ENCODE peak calls at places on chromosomes 5 and 9, in nine cellular contexts. One of them, this sample, is unnamed.

GRCh38 chr5:124880903-124881302 is 134.5 kb upstream of the ZNF608 start:
- DNase-seq in GM10248: no peak
- DNase-seq in A673: no peak
- DNase-seq in thyroid gland: no peak
- DNase-seq in AG10803: no peak
- DNase-seq in mesothelial cell of epicardium: no peak
- DNase-seq in esophagus squamous epithelium: no peak
- DNase-seq in A549: no peak
- DNase-seq in ovary: no peak
- DNase-seq in this sample: no peak

GRCh38 chr5:32259033-32259432 is 53.7 kb downstream of the MTMR12 start:
- DNase-seq in thyroid gland: no peak
- DNase-seq in ovary: no peak
- DNase-seq in esophagus squamous epithelium: no peak
- DNase-seq in mesothelial cell of epicardium: no peak
- DNase-seq in GM10248: no peak
- DNase-seq in AG10803: no peak
- DNase-seq in A673: no peak
- DNase-seq in A549: no peak
- DNase-seq in this sample: no peak

GRCh38 chr5:1315709-1316587 is 21.1 kb upstream of the TERT start:
- DNase-seq in mesothelial cell of epicardium: no peak
- DNase-seq in ovary: no peak
- DNase-seq in A673: no peak
- DNase-seq in esophagus squamous epithelium: no peak
- DNase-seq in GM10248: peak; percentile 85
- DNase-seq in AG10803: no peak
- DNase-seq in A549: peak; percentile 34
- DNase-seq in thyroid gland: peak; percentile 63
- DNase-seq in this sample: no peak

GRCh38 chr9:21465859-21466518 is 16.1 kb downstream of the IFNE start:
- DNase-seq in mesothelial cell of epicardium: no peak
- DNase-seq in A673: peak; percentile 35
- DNase-seq in A549: peak; percentile 70
- DNase-seq in GM10248: peak; percentile 54
- DNase-seq in esophagus squamous epithelium: no peak
- DNase-seq in ovary: no peak
- DNase-seq in thyroid gland: no peak
- DNase-seq in AG10803: peak; percentile 71
- DNase-seq in this sample: no peak

GRCh38 chr9:93493949-93494348 is 40.6 kb upstream of the FAM120AOS start:
- DNase-seq in thyroid gland: no peak
- DNase-seq in ovary: no peak
- DNase-seq in A549: no peak
- DNase-seq in mesothelial cell of epicardium: no peak
- DNase-seq in A673: no peak
- DNase-seq in GM10248: no peak
- DNase-seq in AG10803: no peak
- DNase-seq in esophagus squamous epithelium: no peak
- DNase-seq in this sample: no peak

GRCh38 chr5:79512692-79513518 is 1.0 kb downstream of the HOMER1 start:
- DNase-seq in esophagus squamous epithelium: no peak
- DNase-seq in mesothelial cell of epicardium: no peak
- DNase-seq in AG10803: no peak
- DNase-seq in thyroid gland: peak; percentile 27
- DNase-seq in GM10248: no peak
- DNase-seq in ovary: no peak
- DNase-seq in A549: no peak
- DNase-seq in A673: no peak
- DNase-seq in this sample: no peak

GRCh38 chr9:4994166-4994890 is 9.3 kb downstream of the JAK2 start:
- DNase-seq in A673: no peak
- DNase-seq in thyroid gland: no peak
- DNase-seq in A549: no peak
- DNase-seq in mesothelial cell of epicardium: no peak
- DNase-seq in ovary: no peak
- DNase-seq in esophagus squamous epithelium: no peak
- DNase-seq in AG10803: no peak
- DNase-seq in GM10248: no peak
- DNase-seq in this sample: no peak

GRCh38 chr5:177598477-177598876 is 1.5 kb upstream of the B4GALT7 start:
- DNase-seq in A549: no peak
- DNase-seq in GM10248: peak; percentile 5
- DNase-seq in A673: no peak
- DNase-seq in thyroid gland: no peak
- DNase-seq in mesothelial cell of epicardium: no peak
- DNase-seq in esophagus squamous epithelium: no peak
- DNase-seq in AG10803: no peak
- DNase-seq in ovary: no peak
- DNase-seq in this sample: no peak

GRCh38 chr5:68178579-68178978 is 37.0 kb upstream of the PIK3R1 start:
- DNase-seq in GM10248: no peak
- DNase-seq in mesothelial cell of epicardium: no peak
- DNase-seq in thyroid gland: no peak
- DNase-seq in A673: no peak
- DNase-seq in ovary: no peak
- DNase-seq in AG10803: no peak
- DNase-seq in esophagus squamous epithelium: no peak
- DNase-seq in A549: peak; percentile 27
- DNase-seq in this sample: no peak

GRCh38 chr9:137829260-137829996 is 48.2 kb upstream of the CACNA1B start:
- DNase-seq in mesothelial cell of epicardium: no peak
- DNase-seq in AG10803: no peak
- DNase-seq in A549: no peak
- DNase-seq in ovary: no peak
- DNase-seq in thyroid gland: no peak
- DNase-seq in GM10248: no peak
- DNase-seq in esophagus squamous epithelium: no peak
- DNase-seq in A673: no peak
- DNase-seq in this sample: no peak

GRCh38 chr5:141758316-141758965 is 76.4 kb upstream of the ARAP3 start:
- DNase-seq in GM10248: no peak
- DNase-seq in esophagus squamous epithelium: no peak
- DNase-seq in A673: peak; percentile 37
- DNase-seq in A549: no peak
- DNase-seq in thyroid gland: peak; percentile 20
- DNase-seq in AG10803: no peak
- DNase-seq in ovary: no peak
- DNase-seq in mesothelial cell of epicardium: no peak
- DNase-seq in this sample: no peak

GRCh38 chr5:157463621-157464407 is 3.8 kb downstream of the NIPAL4 start:
- DNase-seq in esophagus squamous epithelium: no peak
- DNase-seq in ovary: no peak
- DNase-seq in GM10248: no peak
- DNase-seq in thyroid gland: no peak
- DNase-seq in A673: peak; percentile 39
- DNase-seq in AG10803: peak; percentile 59
- DNase-seq in A549: peak; percentile 52
- DNase-seq in mesothelial cell of epicardium: no peak
- DNase-seq in this sample: no peak

GRCh38 chr5:151298465-151298864 is 5.1 kb downstream of the SLC36A3 start:
- DNase-seq in thyroid gland: no peak
- DNase-seq in A673: no peak
- DNase-seq in A549: no peak
- DNase-seq in ovary: no peak
- DNase-seq in GM10248: no peak
- DNase-seq in AG10803: peak; percentile 22
- DNase-seq in esophagus squamous epithelium: no peak
- DNase-seq in mesothelial cell of epicardium: no peak
- DNase-seq in this sample: no peak

GRCh38 chr5:174327896-174328295 is 282.4 kb downstream of the NSG2 start:
- DNase-seq in mesothelial cell of epicardium: no peak
- DNase-seq in ovary: no peak
- DNase-seq in thyroid gland: no peak
- DNase-seq in GM10248: no peak
- DNase-seq in AG10803: no peak
- DNase-seq in A673: no peak
- DNase-seq in A549: no peak
- DNase-seq in esophagus squamous epithelium: no peak
- DNase-seq in this sample: no peak

DNA sequence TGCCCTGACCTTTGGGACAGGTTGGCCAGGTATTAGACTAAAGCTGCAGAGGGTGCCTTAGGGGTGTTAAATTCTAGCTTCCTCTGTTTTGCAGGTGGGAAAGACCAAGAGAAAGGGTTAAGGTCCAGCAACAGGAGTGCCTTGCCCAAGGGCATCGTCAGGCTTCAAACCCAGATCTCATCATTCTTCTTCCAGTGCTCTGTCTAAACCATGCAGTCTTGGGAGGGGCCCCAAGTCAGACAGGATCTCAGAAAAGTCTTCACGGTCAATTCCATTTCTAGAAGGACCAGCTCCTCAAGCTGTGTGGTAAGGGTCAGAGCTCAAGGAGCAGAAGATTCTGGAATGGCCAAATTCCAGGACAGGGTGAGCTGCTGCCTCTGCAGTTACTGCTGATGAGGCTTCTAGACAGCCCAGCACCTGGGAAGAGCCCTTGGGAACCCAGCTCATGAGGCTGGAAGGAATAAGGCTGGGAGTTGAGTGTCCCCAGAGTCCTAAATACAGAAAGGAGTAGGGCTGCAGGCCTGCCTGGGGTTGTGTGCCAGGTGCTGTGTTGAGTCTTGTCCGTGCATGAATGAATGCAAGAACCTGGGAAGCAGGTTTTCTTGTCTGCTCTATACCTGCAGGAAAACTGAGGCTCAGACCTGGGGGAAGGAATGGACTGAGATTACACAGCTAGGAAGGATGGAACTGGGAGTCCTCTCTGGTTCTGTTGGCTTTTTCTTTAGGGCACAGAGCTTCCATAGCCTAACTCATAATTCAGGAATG is 69.3 kb downstream of the WWC1 start:
- DNase-seq in GM10248: no peak
- DNase-seq in thyroid gland: no peak
- DNase-seq in A673: no peak
- DNase-seq in ovary: no peak
- DNase-seq in AG10803: no peak
- DNase-seq in esophagus squamous epithelium: no peak
- DNase-seq in mesothelial cell of epicardium: no peak
- DNase-seq in A549: no peak
- DNase-seq in this sample: no peak
- TF ChIP-seq CTCF in GM10248: no peak
- TF ChIP-seq CTCF in thyroid gland: no peak
- TF ChIP-seq CTCF in A673: no peak
- TF ChIP-seq CTCF in ovary: no peak
- TF ChIP-seq CTCF in AG10803: no peak
- TF ChIP-seq CTCF in esophagus squamous epithelium: no peak
- TF ChIP-seq CTCF in mesothelial cell of epicardium: no peak
- TF ChIP-seq CTCF in A549: no peak
- TF ChIP-seq CTCF in this sample: no peak

DNA sequence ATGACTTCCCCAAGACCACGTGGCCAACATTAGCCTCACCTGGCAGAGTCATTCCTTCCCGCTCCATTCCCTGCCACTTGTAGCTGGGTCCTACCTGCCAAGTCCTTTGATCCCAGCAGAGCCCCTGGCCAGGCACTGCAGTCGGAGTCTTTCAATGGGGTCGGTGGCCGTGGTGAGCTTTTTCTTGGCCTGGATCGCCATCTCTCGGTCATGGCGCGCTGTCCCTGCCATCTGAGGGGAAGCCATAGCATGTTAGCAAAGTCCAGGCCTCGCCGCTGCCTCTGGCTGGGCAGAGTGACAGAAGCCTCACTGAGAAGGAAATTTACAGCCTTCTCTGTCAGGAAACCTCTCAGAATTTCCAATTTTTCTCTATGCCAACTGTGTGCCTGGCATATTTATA is 17.5 kb downstream of the CAPSL start:
- DNase-seq in mesothelial cell of epicardium: no peak
- DNase-seq in esophagus squamous epithelium: no peak
- DNase-seq in thyroid gland: no peak
- DNase-seq in A673: peak; percentile 21
- DNase-seq in AG10803: no peak
- DNase-seq in A549: peak; percentile 4
- DNase-seq in ovary: no peak
- DNase-seq in GM10248: no peak
- DNase-seq in this sample: no peak
- TF ChIP-seq CTCF in mesothelial cell of epicardium: no peak
- TF ChIP-seq CTCF in esophagus squamous epithelium: no peak
- TF ChIP-seq CTCF in thyroid gland: no peak
- TF ChIP-seq CTCF in A673: peak; percentile 47
- TF ChIP-seq CTCF in AG10803: peak; percentile 22
- TF ChIP-seq CTCF in A549: no peak
- TF ChIP-seq CTCF in ovary: no peak
- TF ChIP-seq CTCF in GM10248: no peak
- TF ChIP-seq CTCF in this sample: no peak

DNA sequence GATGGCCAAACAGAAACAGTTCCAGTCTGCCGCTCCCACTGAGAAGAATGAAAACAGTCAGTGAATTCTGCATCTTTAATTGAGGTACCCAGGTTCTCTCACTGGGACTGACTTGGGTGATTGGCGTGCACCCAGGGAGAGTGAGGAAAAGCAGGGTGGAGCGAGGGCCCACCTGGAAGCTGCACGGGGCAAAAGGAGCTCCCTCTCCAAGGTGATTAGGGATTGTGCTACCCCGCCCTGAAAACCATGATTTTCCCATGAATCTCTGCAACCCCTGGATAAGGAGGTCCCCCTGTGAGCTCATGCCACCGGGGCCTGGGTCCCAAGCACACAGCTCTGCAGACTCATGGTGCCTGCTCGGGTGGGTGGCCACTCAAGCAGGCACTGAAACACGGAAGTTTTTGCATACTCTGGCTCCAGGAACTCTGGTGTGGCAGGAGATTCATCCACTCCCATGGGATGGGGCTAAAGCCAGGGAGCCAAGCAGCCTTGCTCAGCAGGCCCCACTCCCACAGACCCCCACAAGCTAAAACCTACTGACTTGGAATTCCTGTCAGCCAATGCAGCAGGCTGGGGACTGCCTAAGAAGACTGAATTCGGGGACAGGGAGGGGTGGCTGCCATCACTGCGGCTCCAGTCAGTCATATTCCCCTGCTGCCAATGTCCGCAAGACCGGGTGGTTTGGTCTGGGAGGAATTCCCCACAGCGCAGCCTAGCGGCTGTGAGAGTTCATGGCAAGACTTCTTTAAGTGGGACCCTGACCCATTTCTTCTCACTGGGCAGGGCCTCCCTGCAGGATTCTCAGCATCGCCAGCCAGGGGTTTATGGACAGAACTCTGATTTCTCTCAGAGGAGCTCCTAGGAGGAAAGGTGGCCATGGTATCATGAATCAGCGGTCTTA is 652.2 kb upstream of the RGMB start:
- DNase-seq in thyroid gland: no peak
- DNase-seq in mesothelial cell of epicardium: no peak
- DNase-seq in AG10803: no peak
- DNase-seq in GM10248: no peak
- DNase-seq in A549: no peak
- DNase-seq in esophagus squamous epithelium: no peak
- DNase-seq in A673: no peak
- DNase-seq in ovary: no peak
- DNase-seq in this sample: no peak
- TF ChIP-seq CTCF in thyroid gland: no peak
- TF ChIP-seq CTCF in mesothelial cell of epicardium: no peak
- TF ChIP-seq CTCF in AG10803: no peak
- TF ChIP-seq CTCF in GM10248: no peak
- TF ChIP-seq CTCF in A549: no peak
- TF ChIP-seq CTCF in esophagus squamous epithelium: no peak
- TF ChIP-seq CTCF in A673: no peak
- TF ChIP-seq CTCF in ovary: no peak
- TF ChIP-seq CTCF in this sample: no peak

DNA sequence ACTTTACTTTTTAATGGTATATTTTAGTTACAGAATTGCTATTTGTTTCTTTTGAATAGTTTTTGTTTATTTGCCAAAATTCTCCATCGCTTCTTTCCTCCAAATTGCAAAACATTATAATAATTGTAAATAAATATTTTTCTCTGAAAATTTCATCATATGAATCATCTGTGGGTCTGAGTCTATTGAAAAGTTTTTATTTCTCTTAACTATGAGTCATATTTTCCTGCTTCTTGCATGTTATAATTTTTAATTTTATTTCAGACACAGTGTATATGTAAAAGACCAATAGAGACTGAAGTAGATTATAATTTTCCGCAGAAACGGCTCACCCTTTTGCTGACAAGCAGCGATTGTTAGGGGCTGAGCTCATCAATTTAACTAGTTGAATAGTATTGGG is 279.1 kb upstream of the IL12B start:
- DNase-seq in ovary: no peak
- DNase-seq in GM10248: no peak
- DNase-seq in AG10803: no peak
- DNase-seq in thyroid gland: no peak
- DNase-seq in esophagus squamous epithelium: no peak
- DNase-seq in mesothelial cell of epicardium: no peak
- DNase-seq in A549: no peak
- DNase-seq in A673: no peak
- DNase-seq in this sample: no peak
- TF ChIP-seq CTCF in ovary: no peak
- TF ChIP-seq CTCF in GM10248: no peak
- TF ChIP-seq CTCF in AG10803: no peak
- TF ChIP-seq CTCF in thyroid gland: no peak
- TF ChIP-seq CTCF in esophagus squamous epithelium: no peak
- TF ChIP-seq CTCF in mesothelial cell of epicardium: no peak
- TF ChIP-seq CTCF in A549: no peak
- TF ChIP-seq CTCF in A673: no peak
- TF ChIP-seq CTCF in this sample: no peak

This sample was measured in D721Med.